ENCODE peak calls at places on chromosomes 13 and 19, in seven cellular contexts. V, G, B, I, S, P and C are unnamed samples. For H3K4me1, the result is how much of the 10 kb centered on the place peaks cover.

GRCh38 chr13:28659611-28659970 is 661 bp downstream of the POMP start:
- DNase-seq in V (no peak), G (peak), B (no peak), I (no peak), S (no peak), P (no peak), C (no peak)

GRCh38 chr19:49631279-49631588 is 8.7 kb downstream of the RRAS start:
- DNase-seq in V (no peak), G (no peak), B (no peak), I (no peak), S (no peak), P (no peak), C (peak)

GRCh38 chr13:47433461-47434005 is 536.7 kb upstream of the HTR2A start:
- DNase-seq in V (no peak), G (peak), B (no peak), I (no peak), S (no peak), P (no peak), C (no peak)

GRCh38 chr13:106567421-106568224 is at the start of gene ARGLU1:
- DNase-seq in V (peak), G (peak), B (peak), I (peak), S (peak), P (peak), C (peak)

GRCh38 chr13:111846396-111847174 is 220.4 kb upstream of the SOX1 start:
- DNase-seq in V (no peak), G (no peak), B (no peak), I (no peak), S (no peak), P (no peak), C (no peak)

GRCh38 chr13:66927562-66927961 is 302.6 kb downstream of the PCDH9 start:
- DNase-seq in V (no peak), G (no peak), B (no peak), I (no peak), S (no peak), P (no peak), C (no peak)

GRCh38 chr13:23703241-23703640 is 133.0 kb downstream of the TNFRSF19 start:
- DNase-seq in V (no peak), G (no peak), B (no peak), I (no peak), S (no peak), P (no peak), C (no peak)

GRCh38 chr13:19158526-19158925 is 23.1 kb downstream of the TUBA3C start:
- DNase-seq in V (no peak), G (no peak), B (no peak), I (no peak), S (no peak), P (no peak), C (no peak)

GRCh38 chr19:1503089-1503924 is 9.5 kb downstream of the ADAMTSL5 start:
- DNase-seq in V (no peak), G (peak), B (peak), I (no peak), S (no peak), P (no peak), C (no peak)

DNA sequence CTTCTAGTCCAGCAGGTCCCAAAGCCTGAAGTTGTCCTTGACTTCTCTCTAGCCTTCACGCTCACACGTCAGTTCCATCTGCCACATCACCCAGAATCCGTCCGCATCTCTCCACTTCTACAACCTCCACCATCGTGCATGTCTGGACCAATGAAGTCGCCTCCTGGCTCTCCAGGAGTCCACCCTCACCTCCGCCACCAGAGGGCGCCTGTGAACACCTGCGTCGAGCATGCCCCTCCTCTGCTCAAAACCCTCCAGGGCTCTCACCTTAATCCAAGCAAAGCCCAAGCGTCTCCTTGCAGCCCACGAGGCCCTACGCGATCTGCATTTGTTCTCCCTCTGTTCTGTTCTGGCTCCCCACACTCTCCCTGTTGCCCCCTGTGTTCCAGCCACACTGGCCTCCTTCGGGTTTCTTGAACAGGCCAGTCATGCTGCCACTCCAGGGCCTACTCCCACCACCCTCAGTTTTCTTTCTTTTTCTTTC is 3.7 kb downstream of the USHBP1 start:
- DNase-seq in V (peak), G (peak), B (peak), I (peak), S (peak), P (peak), C (peak)
- TF ChIP-seq POLR2A in V (no peak), G (no peak), B (no peak), I (no peak), S (no peak), P (no peak), C (no peak)

DNA sequence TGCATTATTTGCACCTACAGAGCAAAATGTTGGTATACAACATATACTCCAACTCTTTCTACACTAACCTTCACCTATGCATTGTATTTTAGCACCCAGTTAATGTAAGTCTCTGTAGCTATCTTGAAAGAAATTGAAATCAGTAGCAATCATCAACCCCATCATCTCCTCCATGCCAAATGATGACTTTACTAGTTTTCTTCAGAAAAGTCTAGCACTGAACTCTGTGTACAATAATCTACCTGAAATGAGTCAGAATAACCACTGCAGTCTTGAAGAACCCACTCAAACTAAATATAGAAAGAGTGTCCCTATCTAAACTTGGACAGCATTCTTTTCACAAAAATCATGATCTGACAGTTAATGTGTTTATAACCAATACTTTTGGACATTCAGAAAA is 9.8 kb downstream of the IRS2 start:
- DNase-seq in V (no peak), G (peak), B (no peak), I (no peak), S (no peak), P (no peak), C (no peak)
- H3K4me1 ChIP-seq in V (under half), G (under half), B (under half), I (half or more), S (under half), P (under half), C (under half)

GRCh38 chr19:52896431-52897148 is 845 bp downstream of the ZNF320 start:
- DNase-seq in V (peak), G (peak), B (peak), I (no peak), S (peak), P (peak), C (peak)

GRCh38 chr19:52898101-52898500 is 666 bp upstream of the ZNF320 start:
- DNase-seq in V (peak), G (no peak), B (peak), I (no peak), S (peak), P (no peak), C (no peak)

GRCh38 chr19:52901842-52902241 is 4.4 kb upstream of the ZNF320 start:
- DNase-seq in V (no peak), G (no peak), B (no peak), I (no peak), S (no peak), P (no peak), C (no peak)

DNA sequence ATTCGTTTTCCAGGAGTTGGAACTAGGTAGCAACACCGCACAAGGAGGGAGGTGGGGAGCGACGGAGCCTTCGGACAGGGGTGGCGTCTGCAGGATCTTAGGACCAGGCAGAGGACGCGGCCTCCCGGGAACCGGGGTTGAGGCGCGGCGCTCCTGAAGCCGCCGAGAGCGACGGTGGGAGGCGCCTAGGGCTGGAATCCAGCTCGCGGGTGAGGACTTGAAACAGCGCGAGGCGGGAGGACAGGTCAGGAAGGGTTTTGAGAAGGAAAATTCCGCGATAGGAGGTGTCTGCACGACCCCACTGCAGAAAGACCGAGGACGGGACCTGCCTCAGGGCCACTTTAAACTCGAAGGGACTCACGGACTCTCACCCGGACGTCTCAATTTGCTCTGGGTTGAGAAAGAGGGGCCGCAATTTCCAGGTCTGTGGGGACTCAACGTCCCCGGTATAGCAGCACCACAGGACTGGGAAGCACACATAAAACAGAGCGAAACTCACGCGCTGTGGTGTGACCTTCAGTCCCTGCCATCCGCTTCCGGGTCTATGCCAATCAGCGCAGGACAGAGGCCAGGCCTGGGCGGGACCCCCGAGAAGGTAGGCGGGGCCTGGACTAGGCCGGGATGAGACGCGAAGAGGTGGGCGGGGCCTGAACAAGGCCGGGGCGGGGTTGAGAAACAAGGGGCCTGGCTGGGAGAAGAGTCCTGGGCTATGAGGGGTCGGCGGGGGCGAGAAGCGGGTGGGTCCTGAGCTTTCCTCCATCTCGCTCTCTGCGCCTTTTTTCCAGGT is at the start of gene ZNF320:
- DNase-seq in V (peak), G (peak), B (peak), I (peak), S (peak), P (peak), C (peak)
- TF ChIP-seq POLR2A in V (no peak), G (peak), B (peak), I (no peak), S (peak), P (peak), C (peak)

GRCh38 chr13:21039097-21039800 is 22.1 kb downstream of the LATS2 start:
- DNase-seq in V (no peak), G (no peak), B (no peak), I (no peak), S (no peak), P (no peak), C (no peak)
- H3K4me1 ChIP-seq in V (under half), G (under half), B (under half), I (half or more), S (under half), P (under half), C (under half)